ENCODE peak calls at places on chromosomes 3 and 15, in nine cellular contexts. P is body of pancreas; T is cardiac fibroblast; K is bronchial epithelial cell; I is activated CD4-positive, alpha-beta T cell treated with anti-CD3 and anti-CD28 coated beads, Interleukin-2, amount 50 U/mL, for 48 hours; G is NCI-H2029; W is A673; L is dermis blood vessel endothelial cell; B is tibial nerve. C is an unnamed sample.

GRCh38 chr3:56956906-56957305 is 103.6 kb upstream of the SPATA12 start:
- DNase-seq in P (no peak), T (no peak), K (no peak), I (no peak), G (no peak), W (no peak), L (no peak), B (no peak), C (no peak)

GRCh38 chr3:123584284-123584987 is 417 bp downstream of the HACD2 start:
- DNase-seq in P (peak), T (peak), K (no peak), I (no peak), G (peak), W (peak), L (no peak), B (peak), C (peak)

GRCh38 chr3:99159220-99159762 is 257.8 kb upstream of the DCBLD2 start:
- DNase-seq in P (no peak), T (no peak), K (no peak), I (no peak), G (no peak), W (no peak), L (no peak), B (no peak), C (no peak)

GRCh38 chr3:190645932-190646331 is 132.0 kb downstream of the IL1RAP start:
- DNase-seq in P (no peak), T (no peak), K (no peak), I (no peak), G (no peak), W (no peak), L (no peak), B (no peak), C (no peak)

GRCh38 chr3:127671523-127672428 is 976 bp upstream of the ABTB1 start:
- DNase-seq in P (peak), T (no peak), K (no peak), I (peak), G (no peak), W (peak), L (no peak), B (no peak), C (no peak)

GRCh38 chr15:100295939-100296338 is 45.8 kb downstream of the ADAMTS17 start:
- DNase-seq in P (no peak), T (no peak), K (no peak), I (no peak), G (no peak), W (no peak), L (no peak), B (no peak), C (no peak)

GRCh38 chr15:90402230-90402629 is 14.2 kb downstream of the IQGAP1 start:
- DNase-seq in P (peak), T (peak), K (peak), I (no peak), G (no peak), W (peak), L (peak), B (peak), C (no peak)

GRCh38 chr15:72685925-72686794 is at the start of the genes BBS4 and HIGD2B:
- DNase-seq in P (peak), T (peak), K (peak), I (peak), G (no peak), W (peak), L (peak), B (peak), C (peak)

GRCh38 chr3:152097770-152098169 is 171.0 kb upstream of the MBNL1 start:
- DNase-seq in P (no peak), T (no peak), K (no peak), I (no peak), G (no peak), W (no peak), L (no peak), B (no peak), C (no peak)

GRCh38 chr3:129795596-129795995 is 97.9 kb downstream of the TMCC1 start:
- DNase-seq in P (no peak), T (peak), K (peak), I (no peak), G (no peak), W (no peak), L (peak), B (no peak), C (no peak)

GRCh38 chr15:50116477-50116876 is 2.6 kb downstream of the ATP8B4 start:
- DNase-seq in P (no peak), T (peak), K (peak), I (peak), G (no peak), W (peak), L (peak), B (no peak), C (peak)

GRCh38 chr3:56693750-56694149 is 10.7 kb upstream of the TASOR start:
- DNase-seq in P (no peak), T (no peak), K (no peak), I (no peak), G (no peak), W (no peak), L (peak), B (peak), C (no peak)

GRCh38 chr3:173191611-173192010 is 50.6 kb upstream of the SPATA16 start:
- DNase-seq in P (no peak), T (peak), K (peak), I (no peak), G (no peak), W (peak), L (no peak), B (no peak), C (no peak)

GRCh38 chr15:33621156-33621555 is 310.4 kb downstream of the RYR3 start:
- DNase-seq in P (no peak), T (peak), K (peak), I (no peak), G (no peak), W (no peak), L (no peak), B (no peak), C (no peak)

GRCh38 chr15:60917469-60918130 is 311.5 kb downstream of the RORA start:
- DNase-seq in P (peak), T (peak), K (no peak), I (no peak), G (no peak), W (peak), L (no peak), B (peak), C (peak)

GRCh38 chr3:158809642-158810041 is 7.8 kb downstream of the MFSD1 start:
- DNase-seq in P (no peak), T (no peak), K (peak), I (no peak), G (no peak), W (no peak), L (no peak), B (no peak), C (no peak)

GRCh38 chr15:101372149-101372577 is 77.1 kb upstream of the SNRPA1 start:
- DNase-seq in P (no peak), T (peak), K (no peak), I (no peak), G (no peak), W (no peak), L (no peak), B (no peak), C (no peak)

GRCh38 chr3:187739125-187739560 is 6.1 kb downstream of the BCL6 start:
- DNase-seq in P (peak), T (no peak), K (no peak), I (peak), G (no peak), W (no peak), L (no peak), B (peak), C (peak)

GRCh38 chr3:57126244-57126643 is 38.9 kb downstream of the IL17RD start:
- DNase-seq in P (no peak), T (no peak), K (no peak), I (no peak), G (no peak), W (no peak), L (no peak), B (no peak), C (peak)

GRCh38 chr15:71054286-71054952 is 60.9 kb upstream of the THSD4 start:
- DNase-seq in P (no peak), T (peak), K (no peak), I (no peak), G (no peak), W (no peak), L (no peak), B (no peak), C (no peak)

GRCh38 chr15:85875756-85876155 is 81.0 kb upstream of the KLHL25 start:
- DNase-seq in P (no peak), T (no peak), K (no peak), I (no peak), G (no peak), W (no peak), L (no peak), B (no peak), C (no peak)

GRCh38 chr3:160196511-160197104 is 28.6 kb upstream of the C3orf80 start:
- DNase-seq in P (no peak), T (peak), K (no peak), I (no peak), G (no peak), W (no peak), L (no peak), B (no peak), C (no peak)

GRCh38 chr3:156605686-156606605 is 51.0 kb upstream of the SSR3 start:
- DNase-seq in P (peak), T (peak), K (peak), I (no peak), G (no peak), W (peak), L (peak), B (peak), C (peak)

GRCh38 chr3:164460851-164461250 is 617.4 kb downstream of the SI start:
- DNase-seq in P (no peak), T (peak), K (no peak), I (no peak), G (no peak), W (peak), L (no peak), B (no peak), C (no peak)

GRCh38 chr3:107913671-107914070 is 177.2 kb downstream of the CD47 start:
- DNase-seq in P (no peak), T (peak), K (peak), I (no peak), G (no peak), W (peak), L (peak), B (no peak), C (no peak)